ENCODE peak calls at places on chromosomes 7 and 10, in seven cellular contexts. V is Kasumi-1; K is Right ventricle myocardium superior; F is stimulated activated effector memory CD8-positive, alpha-beta T cell treated with anti-CD3 and anti-CD28 coated beads, Interleukin-12 subunit alpha, Interleukin-12 subunit beta, amount 100 ng/mL, for 72 hours; S is pancreas; C is NAMALWA; G is SK-MEL-5. X is an unnamed sample.

GRCh38 chr7:81195033-81195432 is 276.2 kb upstream of the SEMA3C start:
- DNase-seq in V (no peak), C (no peak), G (peak; percentile 61), K (no peak), S (no peak), F (no peak), X (no peak)

GRCh38 chr10:30228638-30229037 is 120.4 kb downstream of the MTPAP start:
- DNase-seq in S (no peak), K (no peak), F (no peak), C (no peak), G (no peak), V (peak; percentile 34), X (no peak)

GRCh38 chr10:95467162-95467599 is 94.0 kb downstream of the SORBS1 start:
- DNase-seq in K (peak; percentile 61), F (no peak), G (peak; percentile 82), V (peak; percentile 65), S (peak; percentile 55), C (peak; percentile 11), X (peak; percentile 64)

GRCh38 chr10:86188326-86188725 is 178.3 kb downstream of the GRID1 start:
- DNase-seq in S (no peak), V (no peak), F (no peak), C (no peak), K (no peak), G (no peak), X (no peak)

GRCh38 chr10:132094581-132095234 is 29.0 kb downstream of the JAKMIP3 start:
- DNase-seq in C (no peak), G (no peak), F (no peak), K (no peak), S (no peak), V (no peak), X (peak; percentile 16)

GRCh38 chr10:115844592-115844991 is 428.4 kb downstream of the GFRA1 start:
- DNase-seq in C (no peak), V (no peak), F (no peak), K (no peak), S (no peak), G (no peak), X (no peak)

GRCh38 chr10:101008823-101009423 is 9.3 kb downstream of the LZTS2 start:
- DNase-seq in F (no peak), G (peak; percentile 75), S (no peak), K (no peak), V (no peak), C (no peak), X (no peak)

GRCh38 chr10:22984066-22984465 is 56.2 kb downstream of the ARMC3 start:
- DNase-seq in C (no peak), F (no peak), V (peak; percentile 8), G (no peak), K (no peak), S (no peak), X (no peak)

GRCh38 chr10:4770766-4771553 is 55.0 kb upstream of the AKR1E2 start:
- DNase-seq in K (no peak), G (peak; percentile 74), V (peak; percentile 82), S (no peak), C (peak; percentile 10), F (no peak), X (no peak)

GRCh38 chr7:128947854-128948253 is 10.1 kb downstream of the IRF5 start:
- DNase-seq in C (no peak), G (no peak), F (no peak), S (no peak), K (no peak), V (no peak), X (no peak)

GRCh38 chr7:50793115-50793946 is 10.6 kb upstream of the GRB10 start:
- DNase-seq in G (peak; percentile 78), F (no peak), V (no peak), K (peak; percentile 82), C (no peak), S (peak; percentile 89), X (peak; percentile 67)

GRCh38 chr7:48045205-48045765 is 9.9 kb downstream of the C7orf57 start:
- DNase-seq in K (no peak), F (no peak), G (no peak), C (no peak), V (no peak), S (no peak), X (no peak)

GRCh38 chr10:35000936-35001335 is 89.2 kb downstream of the CUL2 start:
- DNase-seq in S (no peak), K (no peak), G (no peak), F (no peak), C (no peak), V (no peak), X (no peak)

GRCh38 chr7:5693529-5693928 is 87.9 kb downstream of the RNF216 start:
- DNase-seq in C (peak; percentile 89), K (peak; percentile 67), S (no peak), G (peak; percentile 92), V (peak; percentile 91), F (no peak), X (no peak)

GRCh38 chr10:70051878-70052277 is 768 bp upstream of the MACROH2A2 start:
- DNase-seq in S (no peak), G (no peak), C (no peak), F (no peak), V (no peak), K (no peak), X (no peak)

GRCh38 chr10:31650010-31650409 is 278.6 kb downstream of the ARHGAP12 start:
- DNase-seq in V (no peak), G (peak; percentile 73), C (no peak), S (no peak), F (no peak), K (peak; percentile 81), X (no peak)

GRCh38 chr10:5811387-5811821 is 1.8 kb downstream of the GDI2 start:
- DNase-seq in S (no peak), V (peak; percentile 16), K (no peak), G (peak; percentile 26), F (no peak), C (peak; percentile 44), X (peak; percentile 13)

GRCh38 chr7:22001345-22002004 is 55.8 kb upstream of the CDCA7L start:
- DNase-seq in C (peak; percentile 88), G (peak; percentile 87), S (no peak), F (peak; percentile 12), V (peak; percentile 91), K (no peak), X (peak; percentile 56)

GRCh38 chr10:79367421-79368189 is 20.3 kb downstream of the PPIF start:
- DNase-seq in K (no peak), C (no peak), V (no peak), F (no peak), S (no peak), G (no peak), X (no peak)

GRCh38 chr7:50416509-50417299 is 33.4 kb downstream of the FIGNL1 start:
- DNase-seq in V (peak; percentile 85), K (no peak), C (peak; percentile 89), S (no peak), F (no peak), G (peak; percentile 6), X (no peak)

GRCh38 chr10:56871160-56871668 is 510.2 kb upstream of the ZWINT start:
- DNase-seq in K (no peak), F (no peak), V (no peak), C (no peak), S (no peak), G (no peak), X (no peak)

GRCh38 chr10:114380060-114380459 is 24.2 kb downstream of the AFAP1L2 start:
- DNase-seq in K (no peak), F (no peak), G (no peak), C (no peak), S (no peak), V (no peak), X (no peak)

GRCh38 chr7:27194641-27195379 is 5.1 kb downstream of the HOXA13 start:
- DNase-seq in S (no peak), C (no peak), V (no peak), F (no peak), K (no peak), G (no peak), X (no peak)

GRCh38 chr10:78194539-78195402 is 161.1 kb downstream of the RPS24 start:
- DNase-seq in K (no peak), S (no peak), C (no peak), V (no peak), G (no peak), F (no peak), X (peak; percentile 95)

GRCh38 chr7:136911362-136911761 is 42.9 kb downstream of the CHRM2 start:
- DNase-seq in V (no peak), G (peak; percentile 13), C (no peak), F (no peak), S (no peak), K (no peak), X (no peak)

GRCh38 chr7:28660132-28660531 is 247.8 kb downstream of the CREB5 start:
- DNase-seq in G (no peak), C (no peak), S (no peak), F (no peak), V (no peak), K (no peak), X (no peak)

GRCh38 chr7:30172451-30172850 is 37.7 kb downstream of the MTURN start:
- DNase-seq in G (no peak), F (no peak), V (no peak), K (no peak), S (no peak), C (no peak), X (peak; percentile 18)

GRCh38 chr10:122264442-122264841 is 6.7 kb upstream of the BTBD16 start:
- DNase-seq in K (no peak), S (no peak), V (no peak), G (no peak), F (no peak), C (no peak), X (no peak)

GRCh38 chr7:27245798-27246691 is 3.4 kb downstream of the EVX1 start:
- DNase-seq in S (peak; percentile 76), C (no peak), G (no peak), V (no peak), F (no peak), K (no peak), X (peak; percentile 25)

GRCh38 chr7:70240873-70241272 is 642.6 kb downstream of the AUTS2 start:
- DNase-seq in V (no peak), G (no peak), S (no peak), K (no peak), F (no peak), C (no peak), X (no peak)

GRCh38 chr7:27771111-27771510 is 31.1 kb downstream of the TAX1BP1 start:
- DNase-seq in S (no peak), V (no peak), K (no peak), F (no peak), G (no peak), C (no peak), X (no peak)

GRCh38 chr7:152313879-152314604 is 121.8 kb downstream of the KMT2C start:
- DNase-seq in C (peak; percentile 78), K (no peak), S (no peak), V (peak; percentile 58), F (no peak), G (peak; percentile 73), X (peak; percentile 10)

GRCh38 chr7:51213618-51214017 is 103.0 kb downstream of the COBL start:
- DNase-seq in V (no peak), C (no peak), S (no peak), K (no peak), G (no peak), F (no peak), X (no peak)

GRCh38 chr7:51315393-51316261 is 982 bp downstream of the COBL start:
- DNase-seq in C (no peak), V (no peak), S (no peak), K (no peak), F (no peak), G (no peak), X (peak; percentile 66)

GRCh38 chr10:85570871-85571270 is 795.7 kb downstream of the GRID1 start:
- DNase-seq in C (no peak), F (no peak), V (no peak), G (no peak), S (no peak), K (no peak), X (no peak)